ENCODE peak calls at places on chromosome 1, in ten cellular contexts. N is RWPE1, M is lower lobe of right lung, O is psoas muscle, U is type B pancreatic cell, V is thoracic aorta, Q is HFFc6, T is NB4, A is transverse colon, S is B cell. H is an unnamed sample.

GRCh38 chr1:198530964-198531363 is 9.5 kb downstream of the ATP6V1G3 start:
- DNase-seq in T (no peak), N (no peak), M (no peak), O (no peak), S (no peak), A (no peak), Q (no peak), V (no peak), U (no peak), H (no peak)

GRCh38 chr1:158813159-158813558 is 18.0 kb upstream of the MNDA start:
- DNase-seq in O (no peak), M (no peak), U (no peak), S (no peak), N (no peak), Q (no peak), A (no peak), V (no peak), T (peak), H (no peak)

GRCh38 chr1:21814981-21815583 is 3.0 kb downstream of the LDLRAD2 start:
- DNase-seq in V (no peak), O (no peak), M (peak), Q (no peak), T (no peak), N (no peak), S (no peak), U (no peak), A (no peak), H (no peak)

GRCh38 chr1:36380782-36381181 is 4.9 kb downstream of the STK40 start:
- DNase-seq in O (no peak), M (no peak), N (no peak), V (no peak), U (no peak), A (no peak), T (no peak), Q (no peak), S (no peak), H (no peak)

GRCh38 chr1:173666646-173667045 is 3.0 kb downstream of the ANKRD45 start:
- DNase-seq in O (no peak), M (no peak), V (no peak), N (no peak), U (no peak), Q (peak), S (no peak), A (no peak), T (no peak), H (no peak)

GRCh38 chr1:183635112-183635605 is 424 bp downstream of the ARPC5 start:
- DNase-seq in A (peak), S (no peak), M (peak), V (no peak), Q (no peak), N (no peak), O (peak), U (peak), T (no peak), H (no peak)

GRCh38 chr1:201282931-201283829 is at the start of gene PKP1:
- DNase-seq in M (peak), T (no peak), Q (no peak), V (no peak), N (peak), O (peak), S (no peak), U (no peak), A (peak), H (no peak)

GRCh38 chr1:184385863-184386262 is 966 bp upstream of the C1orf21 start:
- DNase-seq in S (no peak), O (no peak), U (no peak), V (no peak), T (no peak), N (no peak), Q (no peak), M (no peak), A (no peak), H (no peak)

GRCh38 chr1:243267346-243268283 is 11.8 kb downstream of the SDCCAG8 start:
- DNase-seq in M (peak), T (peak), S (no peak), N (no peak), V (no peak), U (no peak), Q (no peak), A (no peak), O (no peak), H (no peak)

GRCh38 chr1:152458384-152459185 is 44.5 kb upstream of the CRNN start:
- DNase-seq in S (peak), T (peak), U (no peak), A (peak), V (peak), Q (peak), N (peak), M (peak), O (peak), H (peak)

GRCh38 chr1:29354511-29355098 is 118.3 kb downstream of the PTPRU start:
- DNase-seq in S (no peak), O (no peak), T (no peak), Q (no peak), M (no peak), V (no peak), A (no peak), N (no peak), U (no peak), H (no peak)

GRCh38 chr1:86965012-86965826 is 50.8 kb downstream of the HS2ST1 start:
- DNase-seq in V (no peak), T (peak), M (no peak), U (no peak), N (peak), Q (peak), A (no peak), S (peak), O (no peak), H (no peak)

GRCh38 chr1:204380293-204380831 is 20.6 kb upstream of the PLEKHA6 start:
- DNase-seq in O (no peak), S (no peak), N (peak), T (no peak), V (no peak), A (no peak), M (no peak), Q (no peak), U (no peak), H (no peak)

GRCh38 chr1:196152086-196152485 is 456.2 kb downstream of the KCNT2 start:
- DNase-seq in A (peak), M (no peak), O (no peak), U (no peak), T (no peak), Q (no peak), V (no peak), N (no peak), S (no peak), H (no peak)

GRCh38 chr1:219081943-219082925 is 91.4 kb upstream of the LYPLAL1 start:
- DNase-seq in U (no peak), Q (no peak), T (peak), S (no peak), N (no peak), V (no peak), A (no peak), O (no peak), M (no peak), H (no peak)

DNA sequence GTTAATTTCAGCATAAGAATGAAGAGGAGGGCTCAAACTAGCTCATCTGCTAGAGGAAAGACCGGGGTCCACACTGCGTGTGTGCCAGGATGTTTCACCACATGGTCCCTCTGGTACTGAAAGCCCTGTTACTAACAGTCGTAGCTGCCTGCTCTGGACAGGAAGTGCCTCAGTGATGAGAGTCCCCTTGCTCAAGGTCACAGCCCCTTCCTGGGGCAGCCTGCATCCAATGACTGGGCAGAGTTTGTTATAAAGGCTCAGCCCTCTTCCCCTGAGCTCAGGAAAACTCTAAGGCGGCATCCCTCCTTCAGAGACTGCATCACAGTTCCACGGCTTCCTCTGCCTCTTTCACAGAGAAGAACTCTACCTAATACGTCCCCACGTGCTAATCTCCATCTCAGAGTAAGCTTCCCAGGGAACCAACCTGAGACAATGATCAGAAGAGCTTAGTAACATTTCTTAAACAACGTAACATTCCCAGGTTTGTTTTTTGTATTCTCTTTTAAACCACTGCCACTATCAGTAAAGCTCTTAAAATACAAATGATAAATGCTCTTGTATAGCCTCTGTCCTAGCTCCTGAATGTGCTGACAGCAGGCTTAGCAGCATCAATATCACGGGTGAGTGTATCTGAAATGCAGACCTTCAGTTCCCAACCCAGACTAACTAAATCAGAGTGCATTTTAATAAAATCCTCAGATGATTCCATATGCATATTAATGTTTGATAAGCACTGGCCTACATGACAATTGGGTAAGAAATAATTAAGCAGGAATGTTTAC is 38.0 kb upstream of the ATP1A1 start:
- DNase-seq in V (no peak), U (no peak), O (no peak), T (peak), Q (no peak), N (no peak), M (no peak), A (no peak), S (no peak), H (no peak)
- TF ChIP-seq CTCF in V (no peak), U (no peak), O (no peak), T (no peak), Q (no peak), N (no peak), M (no peak), A (no peak), S (no peak), H (no peak)

GRCh38 chr1:167052389-167052788 is 37.8 kb downstream of the GPA33 start:
- DNase-seq in A (no peak), V (no peak), O (no peak), T (no peak), N (peak), U (no peak), M (no peak), S (no peak), Q (peak), H (no peak)
- TF ChIP-seq CTCF in A (peak), V (no peak), O (peak), T (peak), N (no peak), U (peak), M (no peak), S (peak), Q (peak), H (peak)

DNA sequence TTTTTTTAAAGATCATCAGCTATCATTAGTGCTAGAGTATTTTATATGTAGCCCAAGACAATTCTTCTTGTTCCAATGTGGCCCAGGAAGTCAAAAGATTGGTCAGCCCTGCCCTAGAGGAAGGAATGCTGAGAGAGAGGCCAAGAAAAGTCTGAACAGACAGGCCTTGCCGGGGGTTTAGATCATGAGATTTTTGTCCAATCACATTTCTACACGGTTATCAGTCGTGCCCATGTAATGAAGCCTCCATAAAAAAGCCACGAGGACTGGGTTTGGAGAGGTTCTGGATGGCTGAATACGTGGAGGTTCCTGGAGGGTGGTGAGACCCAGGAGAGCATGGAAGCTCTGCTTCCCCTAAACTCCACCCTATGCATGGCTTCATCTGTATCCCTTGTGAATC is 24.3 kb upstream of the ENO1 start:
- DNase-seq in M (no peak), S (no peak), V (no peak), N (no peak), O (no peak), T (no peak), U (no peak), A (no peak), Q (peak), H (no peak)
- TF ChIP-seq CTCF in M (no peak), S (no peak), V (no peak), N (no peak), O (no peak), T (no peak), U (no peak), A (no peak), Q (peak), H (no peak)

DNA sequence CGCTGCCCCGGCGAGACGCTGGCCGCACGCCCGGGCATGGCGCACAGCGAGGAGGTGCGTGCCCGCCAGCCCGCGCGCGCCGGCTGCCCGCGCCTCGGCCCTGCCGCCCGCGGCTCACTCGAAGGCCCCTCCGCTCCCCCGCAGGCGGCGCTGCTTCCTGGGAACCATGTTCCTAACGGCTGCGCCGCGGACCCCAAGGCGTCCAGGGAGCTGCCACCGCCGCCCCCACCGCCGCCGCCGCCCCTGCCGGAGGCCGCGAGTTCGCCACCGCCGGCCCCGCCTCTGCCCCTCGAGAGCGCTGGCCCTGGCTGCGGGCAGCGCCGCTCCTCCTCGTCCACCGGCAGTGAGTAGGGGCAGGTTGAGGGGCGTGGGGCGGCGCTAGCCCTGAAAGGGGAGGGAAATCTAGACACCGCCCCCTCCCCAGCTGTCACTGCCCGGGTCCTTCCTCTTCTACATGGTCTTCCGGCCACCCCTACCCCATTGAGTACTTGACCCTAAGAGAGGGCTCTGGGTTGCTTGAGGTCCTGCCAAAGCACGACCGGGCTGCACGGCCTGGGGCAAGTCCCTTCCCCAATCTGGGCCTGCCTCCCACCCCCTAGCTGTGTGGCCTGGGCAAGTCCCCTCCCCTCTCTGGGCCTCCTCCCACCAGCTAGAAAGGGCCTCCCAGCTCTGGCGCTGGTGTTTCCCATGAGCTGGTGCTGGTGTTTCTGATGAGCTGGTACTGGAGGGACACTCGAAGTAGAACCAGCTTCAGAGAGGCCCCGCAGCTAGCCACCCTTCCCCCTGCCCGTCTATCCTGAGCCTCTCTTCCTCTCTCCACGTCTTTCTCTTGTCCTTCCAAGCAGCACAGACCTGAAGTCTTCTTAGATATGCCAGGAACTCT is 17.0 kb downstream of the TNFRSF25 start:
- DNase-seq in V (no peak), Q (no peak), M (no peak), N (no peak), U (no peak), A (peak), T (peak), S (no peak), O (no peak), H (no peak)
- TF ChIP-seq CTCF in V (no peak), Q (no peak), M (no peak), N (no peak), U (peak), A (no peak), T (no peak), S (no peak), O (no peak), H (no peak)

GRCh38 chr1:227954163-227954850 is 6.6 kb upstream of the WNT9A start:
- DNase-seq in U (no peak), O (no peak), V (no peak), S (no peak), A (no peak), N (no peak), M (no peak), Q (no peak), T (no peak), H (no peak)
- TF ChIP-seq CTCF in U (no peak), O (no peak), V (no peak), S (no peak), A (no peak), N (peak), M (no peak), Q (peak), T (no peak), H (no peak)

DNA sequence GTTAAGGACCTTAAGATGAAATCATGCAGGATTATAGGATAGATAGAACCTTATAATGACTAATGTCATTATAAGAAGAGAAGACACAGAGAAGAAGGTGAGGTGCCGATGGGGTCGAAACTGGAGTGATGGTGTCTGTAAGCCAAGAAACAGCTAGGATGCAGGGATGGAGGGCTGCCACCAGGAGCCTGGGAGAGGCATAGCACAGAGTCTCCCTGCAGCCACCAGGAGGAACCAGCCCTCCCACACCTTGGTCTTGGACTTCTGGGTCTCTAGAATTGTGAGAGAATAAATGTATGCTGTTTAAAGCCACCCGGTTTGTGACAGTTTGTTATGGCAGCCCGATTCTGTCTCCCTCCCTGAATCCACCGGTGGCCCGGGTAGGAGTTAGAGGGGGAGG is 337.2 kb upstream of the AJAP1 start:
- DNase-seq in M (no peak), T (no peak), V (no peak), S (no peak), Q (no peak), U (no peak), A (no peak), O (no peak), N (no peak), H (no peak)
- TF ChIP-seq CTCF in M (no peak), T (no peak), V (no peak), S (no peak), Q (no peak), U (peak), A (no peak), O (no peak), N (no peak), H (no peak)

GRCh38 chr1:25817840-25818501 is 1.8 kb upstream of the MTFR1L start:
- DNase-seq in S (no peak), V (no peak), O (no peak), A (no peak), Q (no peak), M (no peak), T (no peak), U (no peak), N (no peak), H (no peak)
- TF ChIP-seq CTCF in S (no peak), V (no peak), O (no peak), A (peak), Q (peak), M (no peak), T (no peak), U (peak), N (no peak), H (no peak)

DNA sequence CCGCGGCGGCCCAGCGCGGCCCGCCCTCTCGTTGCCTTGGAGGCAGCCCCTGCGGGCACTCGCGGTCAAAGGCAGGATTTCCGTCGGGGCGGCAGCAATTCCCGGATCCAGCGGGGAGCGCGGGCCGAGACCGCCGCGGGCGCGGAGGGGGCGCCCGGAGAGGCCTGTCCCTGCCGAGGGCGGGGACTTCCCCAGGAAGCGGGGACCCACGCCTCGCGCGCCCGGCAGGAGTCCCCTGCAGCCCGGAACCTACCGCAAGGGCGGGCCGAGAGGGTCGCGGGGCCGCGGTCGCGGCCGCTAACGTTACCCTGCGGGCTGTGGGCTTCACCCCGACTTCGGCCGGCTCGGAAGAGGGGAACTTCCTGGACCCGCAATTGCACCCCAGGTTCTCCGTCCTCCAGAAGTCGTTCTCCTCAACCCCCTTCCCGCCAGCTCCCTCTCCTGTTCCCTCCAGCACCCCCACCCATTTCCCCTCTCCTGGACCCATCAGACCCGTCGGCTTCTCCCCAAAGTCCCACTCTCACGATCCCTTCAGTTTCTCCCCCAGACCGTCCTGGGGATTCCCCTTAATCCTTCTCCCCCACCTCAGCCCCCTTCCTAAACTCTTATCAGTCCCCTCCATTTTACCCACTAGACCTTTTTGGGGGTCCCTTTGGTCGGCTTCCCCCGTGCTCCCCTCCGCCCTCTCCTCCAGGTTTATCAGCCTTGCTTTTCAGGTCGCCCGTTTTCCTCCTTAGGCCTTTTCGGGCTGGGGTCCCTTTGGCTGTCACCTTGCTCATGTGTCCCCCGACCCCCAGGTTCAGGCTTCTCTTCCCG is 611 bp downstream of the FGR start:
- DNase-seq in S (peak), A (peak), V (no peak), Q (no peak), U (no peak), M (peak), N (no peak), O (peak), T (peak), H (no peak)
- TF ChIP-seq CTCF in S (no peak), A (no peak), V (no peak), Q (no peak), U (peak), M (no peak), N (no peak), O (no peak), T (no peak), H (no peak)